ENCODE peak calls at places on chromosomes 4 and X, in seven cellular contexts. L, Z, F, B, G, O and Q are unnamed samples. For H3K27me3, the result is how much of the 10 kb centered on the place peaks cover.

GRCh38 chrX:133749951-133750350 is 235.4 kb downstream of the GPC3 start:
- DNase-seq in G (no peak), Z (no peak), L (no peak), F (no peak), B (no peak), O (no peak), Q (no peak)

GRCh38 chr4:40995850-40996249 is 218.5 kb downstream of the APBB2 start:
- DNase-seq in B (no peak), O (no peak), L (no peak), F (peak), Z (no peak), G (no peak), Q (no peak)

GRCh38 chr4:54230479-54231418 is 1.7 kb downstream of the PDGFRA start:
- DNase-seq in B (peak), F (peak), G (peak), Z (no peak), L (no peak), O (peak), Q (no peak)

GRCh38 chrX:120244735-120245498 is 5.7 kb upstream of the ZBTB33 start:
- DNase-seq in Z (peak), O (peak), B (peak), F (peak), L (peak), G (peak), Q (peak)

GRCh38 chr4:83118869-83119268 is 4.3 kb upstream of the PLAC8 start:
- DNase-seq in B (no peak), G (no peak), L (no peak), F (no peak), Z (no peak), O (no peak), Q (no peak)

GRCh38 chr4:112410364-112410763 is 105.6 kb downstream of the NEUROG2 start:
- DNase-seq in Z (no peak), F (no peak), B (no peak), G (no peak), L (no peak), O (no peak), Q (no peak)

GRCh38 chr4:90951037-90951436 is 823.8 kb downstream of the CCSER1 start:
- DNase-seq in Z (no peak), G (no peak), B (no peak), F (peak), O (no peak), L (peak), Q (no peak)

GRCh38 chrX:786441-786881 is 155.9 kb downstream of the SHOX start:
- DNase-seq in B (no peak), L (no peak), O (no peak), F (no peak), G (peak), Z (no peak), Q (no peak)

GRCh38 chr4:135238940-135239339 is 1037.4 kb upstream of the PABPC4L start:
- DNase-seq in F (no peak), L (no peak), Z (no peak), B (no peak), G (no peak), O (no peak), Q (no peak)

GRCh38 chr4:77072195-77072753 is 3.5 kb downstream of the CCNI start:
- DNase-seq in F (no peak), Z (no peak), G (no peak), O (no peak), L (peak), B (no peak), Q (peak)

GRCh38 chr4:169620846-169621228 is 459 bp downstream of the CLCN3 start:
- DNase-seq in G (peak), F (no peak), B (no peak), O (no peak), Z (no peak), L (peak), Q (no peak)

GRCh38 chrX:537156-537555 is 93.4 kb upstream of the SHOX start:
- DNase-seq in O (no peak), Z (peak), G (no peak), L (no peak), F (no peak), B (no peak), Q (no peak)

GRCh38 chr4:6885953-6886557 is 23.6 kb upstream of the TBC1D14 start:
- DNase-seq in L (peak), F (peak), B (peak), Z (peak), O (peak), G (peak), Q (peak)

GRCh38 chr4:128560754-128561495 is 248.6 kb upstream of the JADE1 start:
- DNase-seq in Z (no peak), O (no peak), G (no peak), B (no peak), L (no peak), F (no peak), Q (no peak)

GRCh38 chr4:3463556-3464348 is 646 bp downstream of the DOK7 start:
- DNase-seq in G (no peak), L (no peak), F (no peak), O (no peak), B (peak), Z (no peak), Q (no peak)

GRCh38 chrX:39470588-39471155 is 627.1 kb downstream of the BCOR start:
- DNase-seq in G (peak), O (no peak), Z (no peak), F (peak), B (no peak), L (no peak), Q (no peak)

GRCh38 chr4:101019941-101020401 is 327.4 kb downstream of the PPP3CA start:
- DNase-seq in O (no peak), Z (no peak), G (peak), F (no peak), L (peak), B (no peak), Q (no peak)

GRCh38 chr4:169103966-169104412 is 93.9 kb upstream of the CBR4 start:
- DNase-seq in O (no peak), G (no peak), F (no peak), L (peak), Z (no peak), B (no peak), Q (no peak)

GRCh38 chr4:25914670-25915358 is 794 bp downstream of the SMIM20 start:
- DNase-seq in L (no peak), O (no peak), Z (no peak), B (no peak), G (no peak), F (no peak), Q (no peak)

GRCh38 chrX:128460835-128461234 is 408.6 kb upstream of the ACTRT1 start:
- DNase-seq in L (peak), O (no peak), G (no peak), F (no peak), Z (no peak), B (no peak), Q (no peak)

GRCh38 chr4:95087657-95088455 is 330.1 kb downstream of the BMPR1B start:
- DNase-seq in G (no peak), Z (no peak), F (peak), L (no peak), O (no peak), B (no peak), Q (no peak)

GRCh38 chr4:151034829-151035228 is 19.7 kb upstream of the LRBA start:
- DNase-seq in O (no peak), G (no peak), B (no peak), L (no peak), F (no peak), Z (no peak), Q (no peak)

GRCh38 chr4:184263910-184264732 is 46.4 kb upstream of the ENPP6 start:
- DNase-seq in G (peak), Z (peak), O (peak), B (peak), F (peak), L (peak), Q (peak)

GRCh38 chr4:140152760-140153418 is 1.1 kb downstream of the MAML3 start:
- DNase-seq in B (peak), G (peak), Z (peak), F (peak), L (peak), O (peak), Q (peak)

GRCh38 chrX:135393046-135393445 is 28.7 kb upstream of the SMIM10L2A start:
- DNase-seq in G (no peak), Z (no peak), L (no peak), O (no peak), F (no peak), B (no peak), Q (no peak)

GRCh38 chr4:37073226-37073840 is 171.2 kb upstream of the NWD2 start:
- DNase-seq in G (no peak), L (peak), F (no peak), Z (no peak), B (no peak), O (no peak), Q (no peak)

GRCh38 chrX:2466876-2467656 is 33.7 kb downstream of the DHRSX start:
- DNase-seq in F (no peak), O (peak), G (no peak), Z (no peak), L (no peak), B (no peak), Q (no peak)

GRCh38 chr4:38381788-38382187 is 282.2 kb upstream of the KLF3 start:
- DNase-seq in G (peak), F (peak), Z (no peak), B (peak), O (no peak), L (no peak), Q (no peak)

GRCh38 chrX:69538321-69538876 is 34.3 kb downstream of the NALF2 start:
- DNase-seq in L (peak), O (peak), G (peak), F (peak), Z (peak), B (peak), Q (peak)

GRCh38 chrX:140817943-140818342 is 108.4 kb downstream of the LINC00632 start:
- DNase-seq in G (no peak), O (no peak), Z (no peak), L (peak), F (peak), B (no peak), Q (no peak)

GRCh38 chrX:121579016-121579760 is 531.8 kb downstream of the GLUD2 start:
- DNase-seq in O (no peak), Z (no peak), L (peak), B (no peak), G (peak), F (peak), Q (no peak)

GRCh38 chr4:13492752-13493151 is 8.6 kb upstream of the RAB28 start:
- DNase-seq in O (no peak), F (no peak), B (no peak), G (no peak), L (no peak), Z (no peak), Q (no peak)

GRCh38 chr4:153019906-153020305 is 83.8 kb downstream of the FHDC1 start:
- DNase-seq in O (no peak), G (no peak), Z (no peak), F (no peak), B (no peak), L (no peak), Q (no peak)

GRCh38 chr4:95363966-95364365 is 184.8 kb downstream of the UNC5C start:
- DNase-seq in O (no peak), F (peak), L (no peak), Z (no peak), G (no peak), B (no peak), Q (no peak)

GRCh38 chr4:61211781-61212180 is 11.7 kb downstream of the ADGRL3 start:
- DNase-seq in F (no peak), G (no peak), L (no peak), O (no peak), Z (no peak), B (no peak), Q (no peak)

GRCh38 chrX:141278306-141278705 is 36.0 kb upstream of the SPANXC start:
- DNase-seq in F (peak), B (no peak), L (peak), G (no peak), Z (no peak), O (no peak), Q (no peak)

GRCh38 chrX:30144221-30144620 is 71.1 kb upstream of the MAGEB2 start:
- DNase-seq in G (no peak), O (no peak), L (no peak), F (no peak), Z (no peak), B (no peak), Q (no peak)

GRCh38 chrX:132984058-132984650 is 25.7 kb upstream of the HS6ST2 start:
- DNase-seq in L (no peak), O (no peak), F (no peak), Z (no peak), G (no peak), B (no peak), Q (no peak)

GRCh38 chr4:876780-877179 is 50.9 kb upstream of the CPLX1 start:
- DNase-seq in L (no peak), Z (no peak), O (no peak), B (no peak), F (no peak), G (no peak), Q (no peak)
- TF ChIP-seq CTCF in L (peak), Z (peak), O (no peak), B (no peak), F (no peak), G (no peak), Q (no peak)

GRCh38 chrX:85243155-85243554 is 424 bp downstream of the SATL1 start:
- DNase-seq in B (no peak), F (peak), G (no peak), O (no peak), Z (no peak), L (no peak), Q (no peak)
- H3K4me3 ChIP-seq in B (no peak), F (peak), G (no peak), O (peak), Z (no peak), L (peak), Q (peak)

DNA sequence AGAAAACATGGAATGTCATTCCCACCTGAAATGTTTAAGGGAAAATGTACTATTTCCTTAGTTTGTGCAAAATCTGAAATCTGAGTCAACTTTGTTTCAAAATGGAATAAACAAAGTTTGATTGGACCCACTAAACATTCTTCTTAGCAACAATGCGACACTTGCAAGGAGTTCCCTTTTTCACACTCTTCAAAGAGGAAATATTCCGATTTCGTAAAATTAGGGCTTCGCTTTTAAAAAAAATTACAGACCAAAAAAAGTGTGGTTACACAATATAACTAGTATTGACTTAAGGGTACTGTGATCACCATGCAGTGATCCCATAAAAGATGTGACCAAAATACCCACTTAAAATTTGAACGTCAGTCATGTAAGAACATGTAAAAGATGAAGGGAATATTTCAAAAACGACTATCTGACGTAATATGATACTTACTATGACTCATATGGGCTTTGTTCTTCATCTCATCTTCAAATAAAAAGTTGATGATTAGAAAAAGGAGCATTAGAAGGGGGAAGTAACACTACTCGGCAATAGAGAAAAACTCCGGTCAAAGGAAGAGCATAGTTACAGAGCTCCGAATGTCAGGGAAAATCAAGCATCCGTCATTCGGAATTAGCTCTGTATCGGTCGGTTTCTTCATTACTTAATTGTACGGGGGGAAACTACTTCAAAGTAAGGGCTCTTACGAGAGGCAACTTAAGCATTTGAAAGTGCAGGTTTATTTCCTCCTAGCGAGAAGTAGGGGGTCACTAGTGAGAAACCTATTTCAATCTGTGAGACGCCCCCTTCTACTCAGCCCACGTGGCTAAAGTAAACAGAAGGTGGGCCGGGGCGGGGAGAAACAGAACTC is 1.4 kb upstream of the TET2 start:
- DNase-seq in L (no peak), B (no peak), G (no peak), O (no peak), Z (no peak), F (no peak), Q (no peak)
- H3K27me3 ChIP-seq in L (under half), B (under half), G (under half), O (under half), Z (under half), F (under half), Q (under half)

GRCh38 chr4:10019521-10020051 is 1.7 kb downstream of the SLC2A9 start:
- DNase-seq in L (no peak), O (no peak), B (no peak), G (no peak), F (no peak), Z (no peak), Q (no peak)
- TF ChIP-seq CTCF in L (no peak), O (no peak), B (no peak), G (no peak), F (no peak), Z (no peak), Q (no peak)